ENCODE peak calls at places on chromosomes 11 and 22, in ten cellular contexts. Z, S, P, H, J, V, G, T, B and Q are unnamed samples.

GRCh38 chr22:18031670-18032454 is 7.5 kb upstream of the MICAL3 start:
- DNase-seq in T (peak; percentile 76), B (no peak), V (peak; percentile 97), S (no peak), J (peak; percentile 91), Z (peak; percentile 96), P (no peak), G (no peak), H (peak; percentile 84), Q (no peak)

GRCh38 chr11:113519989-113520613 is 44.9 kb upstream of the DRD2 start:
- DNase-seq in B (no peak), T (no peak), Z (no peak), V (no peak), J (no peak), G (no peak), H (no peak), S (no peak), P (no peak), Q (no peak)

GRCh38 chr11:129018991-129019390 is 76.3 kb upstream of the TP53AIP1 start:
- DNase-seq in S (no peak), J (no peak), H (no peak), P (no peak), G (no peak), T (no peak), V (no peak), B (no peak), Z (no peak), Q (no peak)

GRCh38 chr22:28883917-28884753 is 763 bp downstream of the ZNRF3 start:
- DNase-seq in Z (no peak), T (peak; percentile 59), J (peak; percentile 44), B (no peak), G (peak; percentile 27), H (peak; percentile 52), V (peak; percentile 44), P (peak; percentile 60), S (peak; percentile 22), Q (no peak)

GRCh38 chr11:3989251-3989650 is 105.3 kb upstream of the RRM1 start:
- DNase-seq in H (no peak), P (peak; percentile 8), Z (peak; percentile 12), G (no peak), B (peak; percentile 13), J (no peak), S (no peak), T (no peak), V (no peak), Q (no peak)

GRCh38 chr11:9094420-9094819 is 3.0 kb upstream of the SCUBE2 start:
- DNase-seq in P (no peak), B (no peak), V (no peak), Z (no peak), G (no peak), T (no peak), S (no peak), J (no peak), H (no peak), Q (no peak)

GRCh38 chr11:35792148-35792845 is 129.7 kb downstream of the TRIM44 start:
- DNase-seq in Z (no peak), P (no peak), J (no peak), B (no peak), T (no peak), H (peak; percentile 44), G (no peak), S (no peak), V (no peak), Q (no peak)

GRCh38 chr11:80533463-80533862 is 1092.6 kb upstream of the TENM4 start:
- DNase-seq in V (no peak), T (no peak), S (no peak), J (no peak), P (no peak), H (no peak), G (no peak), Z (no peak), B (no peak), Q (no peak)

GRCh38 chr11:62479631-62480201 is 60.9 kb downstream of the SCGB1A1 start:
- DNase-seq in B (no peak), H (no peak), V (no peak), T (peak; percentile 26), J (no peak), G (no peak), S (no peak), P (no peak), Z (no peak), Q (no peak)

GRCh38 chr11:80637011-80637410 is 1196.2 kb upstream of the TENM4 start:
- DNase-seq in B (no peak), V (no peak), P (no peak), G (no peak), H (no peak), S (no peak), J (no peak), T (no peak), Z (no peak), Q (no peak)

GRCh38 chr22:44530106-44530505 is 32.1 kb upstream of the RTL6 start:
- DNase-seq in Z (no peak), G (no peak), P (no peak), J (no peak), S (no peak), V (peak; percentile 35), H (no peak), T (no peak), B (no peak), Q (no peak)

GRCh38 chr22:21951062-21951461 is 1.6 kb downstream of the PPM1F start:
- DNase-seq in G (no peak), Z (no peak), P (no peak), B (no peak), T (no peak), J (no peak), H (no peak), V (no peak), S (no peak), Q (no peak)

DNA sequence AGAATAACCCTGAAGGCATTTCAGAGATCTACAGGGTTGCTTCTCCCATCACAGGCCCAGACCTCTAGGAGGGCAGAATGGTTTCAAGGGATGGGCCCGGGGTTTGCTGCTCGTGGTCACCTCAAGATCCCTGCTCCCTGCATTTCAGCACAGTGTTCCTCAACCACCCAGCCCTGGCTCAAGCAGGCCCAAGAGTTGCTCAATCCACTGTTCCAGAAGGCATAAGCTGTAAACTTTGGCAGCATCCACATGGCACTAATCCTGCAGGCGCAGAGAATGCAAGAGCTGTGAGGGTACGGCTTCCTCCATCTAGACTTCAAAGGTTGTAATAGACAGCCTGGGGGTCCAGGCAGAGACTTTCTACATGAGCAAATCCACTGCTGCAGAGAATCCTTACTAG is 225.0 kb upstream of the UBASH3B start:
- DNase-seq in H (no peak), J (no peak), G (no peak), T (no peak), P (no peak), B (no peak), Z (no peak), V (no peak), S (no peak), Q (no peak)
- H3K4me3 ChIP-seq in H (no peak overlapping the region), J (no peak overlapping the region), G (no peak overlapping the region), T (no peak overlapping the region), P (no peak overlapping the region), B (no peak overlapping the region), Z (no peak overlapping the region), V (no peak overlapping the region), S (no peak overlapping the region), Q (no peak overlapping the region)

GRCh38 chr22:42367980-42368378 is 64.2 kb downstream of the NFAM1 start:
- DNase-seq in G (no peak), J (no peak), P (no peak), Z (no peak), H (no peak), V (no peak), T (no peak), S (no peak), B (no peak), Q (no peak)
- H3K4me3 ChIP-seq in G (peak overlapping the region; percentile 50), J (peak overlapping the region; percentile 48), P (peak overlapping the region; percentile 47), Z (no peak overlapping the region), H (no peak overlapping the region), V (no peak overlapping the region), T (no peak overlapping the region), S (peak overlapping the region; percentile 97), B (peak overlapping the region; percentile 75), Q (no peak overlapping the region)

GRCh38 chr22:45785458-45785857 is 113.8 kb downstream of the ATXN10 start:
- DNase-seq in V (peak; percentile 44), P (no peak), S (no peak), Z (peak; percentile 47), H (no peak), T (no peak), G (peak; percentile 60), B (no peak), J (no peak), Q (no peak)
- H3K4me3 ChIP-seq in V (no peak overlapping the region), P (no peak overlapping the region), S (no peak overlapping the region), Z (no peak overlapping the region), H (no peak overlapping the region), T (no peak overlapping the region), G (no peak overlapping the region), B (no peak overlapping the region), J (no peak overlapping the region), Q (no peak overlapping the region)

GRCh38 chr22:27797793-27798525 is 3.6 kb downstream of the MN1 start:
- DNase-seq in J (no peak), T (no peak), P (peak; percentile 37), S (no peak), G (no peak), Z (no peak), B (no peak), V (no peak), H (no peak), Q (no peak)

GRCh38 chr22:27800250-27801131 is 1.1 kb downstream of the MN1 start:
- DNase-seq in J (no peak), T (no peak), S (no peak), B (no peak), G (no peak), P (peak; percentile 55), Z (no peak), H (peak; percentile 33), V (no peak), Q (no peak)

GRCh38 chr22:27799334-27800249 is 2.0 kb downstream of the MN1 start:
- DNase-seq in G (no peak), T (peak; percentile 5), B (no peak), V (no peak), H (peak; percentile 29), S (no peak), Z (no peak), J (no peak), P (peak; percentile 62), Q (no peak)

GRCh38 chr22:27796829-27797792 is 4.4 kb downstream of the MN1 start:
- DNase-seq in B (no peak), Z (no peak), T (no peak), J (no peak), S (no peak), V (no peak), G (no peak), H (no peak), P (no peak), Q (no peak)

DNA sequence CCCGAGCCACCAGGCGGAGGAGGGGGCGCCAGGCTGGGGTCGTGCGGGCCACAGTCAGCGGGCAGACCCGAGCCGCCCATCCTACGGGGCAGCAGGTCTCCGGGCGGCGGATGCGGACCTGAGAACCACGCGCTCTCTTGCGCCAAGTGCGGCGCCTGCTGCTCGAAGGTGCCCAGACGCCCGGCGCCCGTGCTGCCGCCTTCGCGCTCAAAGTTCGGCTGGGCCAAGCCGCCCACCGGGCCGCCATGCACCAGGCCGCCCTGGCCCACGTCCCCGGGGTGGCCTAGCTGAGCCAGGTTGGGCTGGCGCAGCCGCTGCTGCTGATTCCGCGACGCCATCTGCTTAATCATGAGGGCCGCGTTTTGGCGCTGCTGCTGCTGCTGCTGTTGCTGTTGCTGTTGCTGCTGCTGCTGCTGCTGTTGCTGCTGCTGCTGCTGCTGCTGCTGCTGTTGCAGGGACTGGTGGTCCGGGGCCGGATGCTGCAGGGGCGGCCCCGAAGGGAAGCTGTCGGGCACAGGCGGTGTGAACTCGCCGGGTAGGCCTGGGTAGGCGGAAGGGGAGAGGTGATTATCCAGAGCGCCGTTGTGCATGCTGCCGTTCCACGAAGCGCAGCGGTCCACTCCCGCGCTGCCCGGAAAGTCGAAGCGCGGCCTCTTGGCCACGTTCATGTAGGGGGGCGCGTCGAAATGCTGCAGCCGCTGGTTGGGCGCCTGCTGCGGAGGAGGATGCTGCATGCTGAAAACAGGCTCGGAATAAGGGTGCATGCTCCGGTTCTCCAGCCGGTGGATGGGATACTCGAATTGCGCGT is 2.8 kb downstream of the MN1 start:
- DNase-seq in P (no peak), Z (no peak), H (peak; percentile 46), S (no peak), B (no peak), G (no peak), V (no peak), J (no peak), T (no peak), Q (no peak)
- H3K4me3 ChIP-seq in P (peak overlapping the region; percentile 77), Z (no peak overlapping the region), H (no peak overlapping the region), S (no peak overlapping the region), B (peak overlapping the region; percentile 1), G (no peak overlapping the region), V (no peak overlapping the region), J (no peak overlapping the region), T (no peak overlapping the region), Q (no peak overlapping the region)